ENCODE peak calls at places on chromosomes 1 and 21, in four cellular contexts. T is NCI-H1092; O is stimulated activated CD8-positive, alpha-beta memory T cell treated with anti-CD3 and anti-CD28 coated beads, Interleukin-7, amount 100 ng/mL, for 1 hour; F is RCC 7860. Y is an unnamed sample.

GRCh38 chr1:32242341-32242851 is 4.6 kb upstream of the FAM167B start:
- DNase-seq in T (no peak), O (no peak), F (no peak), Y (no peak)

GRCh38 chr1:84259376-84259775 is 42.1 kb upstream of the SAMD13 start:
- DNase-seq in T (peak), O (no peak), F (no peak), Y (no peak)

GRCh38 chr1:247407180-247407616 is 8.8 kb upstream of the NLRP3 start:
- DNase-seq in T (no peak), O (peak), F (no peak), Y (peak)

GRCh38 chr1:216430744-216431143 is 7.5 kb upstream of the USH2A start:
- DNase-seq in T (peak), O (no peak), F (no peak), Y (no peak)

GRCh38 chr1:42319128-42319851 is 15.7 kb downstream of the FOXJ3 start:
- DNase-seq in T (no peak), O (no peak), F (no peak), Y (no peak)

GRCh38 chr1:30386145-30386926 is 337.0 kb downstream of the MATN1 start:
- DNase-seq in T (no peak), O (no peak), F (no peak), Y (no peak)

GRCh38 chr1:189524501-189524900 is 953.2 kb downstream of the BRINP3 start:
- DNase-seq in T (no peak), O (no peak), F (no peak), Y (no peak)

GRCh38 chr21:29133796-29134195 is 3.4 kb downstream of the MAP3K7CL start:
- DNase-seq in T (no peak), O (no peak), F (no peak), Y (no peak)

GRCh38 chr1:33188572-33189275 is 6.9 kb upstream of the TRIM62 start:
- DNase-seq in T (no peak), O (no peak), F (no peak), Y (no peak)

GRCh38 chr1:209618756-209619420 is 33.3 kb downstream of the LAMB3 start:
- DNase-seq in T (no peak), O (no peak), F (no peak), Y (no peak)

GRCh38 chr1:204259196-204259595 is 45.4 kb upstream of the GOLT1A start:
- DNase-seq in T (no peak), O (no peak), F (no peak), Y (no peak)

GRCh38 chr1:16226495-16227179 is 10.3 kb downstream of the CPLANE2 start:
- DNase-seq in T (no peak), O (no peak), F (no peak), Y (no peak)

GRCh38 chr1:207867136-207868081 is 43.5 kb downstream of the CD34 start:
- DNase-seq in T (no peak), O (no peak), F (no peak), Y (no peak)

GRCh38 chr1:145962157-145963102 is 1.9 kb downstream of the ANKRD34A start:
- DNase-seq in T (no peak), O (no peak), F (no peak), Y (no peak)

GRCh38 chr1:48223372-48224081 is 1.0 kb downstream of the SLC5A9 start:
- DNase-seq in T (no peak), O (no peak), F (no peak), Y (no peak)

GRCh38 chr1:29441916-29442668 is 205.8 kb downstream of the PTPRU start:
- DNase-seq in T (no peak), O (no peak), F (no peak), Y (no peak)

Y was measured in central memory CD8-positive, alpha-beta T cell.